ENCODE peak calls at places on chromosomes 3 and 15, in four cellular contexts. R is uterus, P is tibial nerve, T is A549. F is an unnamed sample.

GRCh38 chr3:129160891-129161859 is at the start of gene ISY1:
- DNase-seq in P (peak; percentile 63), T (peak; percentile 95), R (peak; percentile 89), F (peak; percentile 94)

GRCh38 chr3:150545419-150546225 is 674 bp downstream of the SERP1 start:
- DNase-seq in T (peak; percentile 19), R (no peak), P (peak; percentile 21), F (peak; percentile 81)

GRCh38 chr15:58840048-58840447 is 68.9 kb downstream of the MINDY2 start:
- DNase-seq in T (no peak), P (no peak), R (no peak), F (no peak)

GRCh38 chr15:65916041-65916663 is 46.9 kb downstream of the RAB11A start:
- DNase-seq in T (no peak), R (no peak), P (no peak), F (no peak)

GRCh38 chr3:193078996-193079731 is 161.5 kb upstream of the MB21D2 start:
- DNase-seq in P (no peak), R (no peak), T (no peak), F (no peak)

GRCh38 chr15:43749690-43750345 is 3.6 kb downstream of the PDIA3 start:
- DNase-seq in R (no peak), T (no peak), P (no peak), F (no peak)

GRCh38 chr3:42786212-42786611 is 13.2 kb upstream of the CCDC13 start:
- DNase-seq in R (no peak), T (no peak), P (no peak), F (no peak)

GRCh38 chr3:153768559-153769469 is 352.4 kb upstream of the ARHGEF26 start:
- DNase-seq in R (no peak), T (peak; percentile 69), P (no peak), F (peak; percentile 60)

GRCh38 chr3:105093371-105093770 is 273.3 kb upstream of the ALCAM start:
- DNase-seq in R (no peak), T (no peak), P (no peak), F (no peak)

GRCh38 chr3:14537590-14538450 is 2.3 kb downstream of the GRIP2 start:
- DNase-seq in R (no peak), P (no peak), T (peak; percentile 64), F (peak; percentile 27)

GRCh38 chr3:190586631-190587000 is 72.7 kb downstream of the IL1RAP start:
- DNase-seq in R (no peak), T (peak; percentile 51), P (no peak), F (no peak)

GRCh38 chr3:71926242-71926560 is 141.3 kb upstream of the PROK2 start:
- DNase-seq in P (no peak), T (peak; percentile 26), R (no peak), F (no peak)

GRCh38 chr3:134754768-134755559 is 40.1 kb upstream of the EPHB1 start:
- DNase-seq in T (peak; percentile 19), R (no peak), P (no peak), F (no peak)

GRCh38 chr15:97995192-97995591 is 34.7 kb downstream of the ARRDC4 start:
- DNase-seq in R (no peak), P (no peak), T (no peak), F (no peak)

GRCh38 chr3:49248828-49249227 is 28.2 kb downstream of the C3orf62 start:
- DNase-seq in P (no peak), R (no peak), T (peak; percentile 16), F (peak; percentile 64)

GRCh38 chr15:49075876-49076275 is 29.6 kb upstream of the SECISBP2L start:
- DNase-seq in P (no peak), T (no peak), R (no peak), F (no peak)

GRCh38 chr3:142270407-142270806 is 45.0 kb upstream of the GK5 start:
- DNase-seq in T (no peak), P (no peak), R (no peak), F (no peak)

GRCh38 chr3:69051796-69052566 is at the start of gene TMF1:
- DNase-seq in T (peak; percentile 98), P (peak; percentile 97), R (peak; percentile 96), F (peak; percentile 99)

GRCh38 chr3:51539291-51539891 is 872 bp downstream of the RAD54L2 start:
- DNase-seq in R (no peak), P (no peak), T (peak; percentile 22), F (no peak)

GRCh38 chr3:130276203-130276803 is 69.2 kb upstream of the COL6A5 start:
- DNase-seq in P (no peak), T (peak; percentile 39), R (no peak), F (no peak)

GRCh38 chr15:52481915-52482314 is 46.8 kb downstream of the MYO5A start:
- DNase-seq in R (no peak), T (no peak), P (no peak), F (no peak)

GRCh38 chr3:187679638-187680396 is 9.6 kb upstream of the SST start:
- DNase-seq in T (peak; percentile 66), R (peak; percentile 79), P (peak; percentile 76), F (peak; percentile 81)

GRCh38 chr3:157067114-157067513 is 92.8 kb downstream of the CCNL1 start:
- DNase-seq in R (no peak), P (no peak), T (no peak), F (no peak)

GRCh38 chr3:159765025-159765859 is 223.4 kb upstream of the IL12A start:
- DNase-seq in R (peak; percentile 83), P (no peak), T (peak; percentile 86), F (peak; percentile 93)

GRCh38 chr15:25181290-25182097 is 226.7 kb downstream of the SNRPN start:
- DNase-seq in R (peak; percentile 8), T (no peak), P (no peak), F (peak; percentile 46)

GRCh38 chr3:152696962-152697361 is 138.0 kb upstream of the P2RY1 start:
- DNase-seq in T (no peak), R (no peak), P (no peak), F (no peak)

GRCh38 chr3:87069021-87069420 is 78.1 kb upstream of the VGLL3 start:
- DNase-seq in P (no peak), T (no peak), R (no peak), F (no peak)

GRCh38 chr3:70312336-70312735 is at the start of gene MDFIC2:
- DNase-seq in R (no peak), P (no peak), T (no peak), F (no peak)

GRCh38 chr15:78906310-78906608 is 33.6 kb downstream of the MORF4L1 start:
- DNase-seq in T (peak; percentile 42), P (no peak), R (peak; percentile 55), F (no peak)

GRCh38 chr3:155019576-155019975 is 60.5 kb upstream of the MME start:
- DNase-seq in T (no peak), R (no peak), P (no peak), F (no peak)

GRCh38 chr3:99575683-99576082 is 62.7 kb upstream of the COL8A1 start:
- DNase-seq in P (no peak), R (no peak), T (no peak), F (no peak)

GRCh38 chr3:71868891-71869290 is 83.9 kb upstream of the PROK2 start:
- DNase-seq in R (no peak), P (no peak), T (no peak), F (no peak)

GRCh38 chr3:183050706-183051105 is 48.6 kb downstream of the MCCC1 start:
- DNase-seq in P (no peak), R (no peak), T (no peak), F (no peak)

GRCh38 chr3:186219211-186219638 is 110.3 kb upstream of the ETV5 start:
- DNase-seq in P (no peak), R (no peak), T (no peak), F (no peak)

GRCh38 chr3:184154909-184155643 is at the start of gene DVL3:
- DNase-seq in R (peak; percentile 73), T (peak; percentile 45), P (peak; percentile 33), F (peak; percentile 81)
- TF ChIP-seq POLR2A in R (peak; percentile 58), T (peak; percentile 55), P (peak; percentile 54), F (no peak)

GRCh38 chr15:90389513-90389912 is 1.5 kb downstream of the IQGAP1 start:
- DNase-seq in R (no peak), P (no peak), T (no peak), F (no peak)
- H3K4me3 ChIP-seq in R (peak overlapping the region; percentile 54), P (peak overlapping the region; percentile 93), T (peak overlapping the region; percentile 78), F (peak overlapping the region; percentile 86)

GRCh38 chr15:60553163-60553562 is 74.2 kb upstream of the ICE2 start:
- DNase-seq in R (no peak), P (no peak), T (no peak), F (no peak)
- H3K4me1 ChIP-seq in R (no peaks in the 10 kb centered on the region), P (no peaks in the 10 kb centered on the region), T (no peaks in the 10 kb centered on the region), F (peaks cover 3% of the 10 kb centered on the region)

DNA sequence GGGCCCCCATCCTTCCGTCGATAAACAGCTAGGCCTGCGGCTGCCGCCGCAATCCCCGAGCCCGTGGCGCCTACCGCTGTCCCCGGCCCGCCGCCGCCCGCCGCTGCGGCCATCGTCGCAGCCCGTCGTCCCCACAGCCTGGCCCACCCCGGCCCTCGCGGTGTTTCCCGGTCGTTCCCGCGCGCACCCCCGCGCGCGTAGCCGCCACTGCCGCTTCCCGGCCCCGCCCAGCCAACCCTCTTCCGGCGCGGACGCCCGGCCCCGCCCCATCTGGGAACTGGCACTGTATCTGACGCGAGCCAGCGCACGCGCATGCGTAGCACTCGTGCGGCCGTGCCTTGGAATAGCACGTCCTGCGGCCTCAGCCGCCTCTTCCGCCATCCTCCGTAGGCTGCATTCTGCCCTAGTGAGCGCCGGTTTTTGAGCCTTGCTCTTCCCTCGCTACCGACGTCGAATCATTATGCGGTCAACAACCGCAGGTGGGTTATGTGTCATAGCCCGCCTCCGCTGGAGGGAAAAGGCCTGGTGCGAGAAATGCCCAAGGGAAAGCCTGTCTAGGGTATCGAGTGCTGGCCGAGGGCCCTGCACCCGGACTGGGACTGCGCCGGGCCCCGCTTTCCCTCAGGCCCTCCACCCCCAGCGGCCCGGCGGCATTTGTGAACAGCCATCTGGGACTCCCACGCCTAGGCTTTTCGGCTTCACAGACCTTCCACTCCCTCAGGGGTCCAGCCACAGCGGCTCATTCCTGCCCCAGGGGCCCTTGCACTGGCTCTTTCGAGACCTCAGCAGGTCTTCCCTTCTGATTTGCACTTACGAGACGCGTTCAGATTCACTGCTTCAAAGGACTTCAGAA is at the start of gene SMARCC1:
- DNase-seq in T (peak; percentile 96), P (peak; percentile 95), R (peak; percentile 98), F (peak; percentile 98)
- TF ChIP-seq POLR2A in T (peak; percentile 86), P (peak; percentile 84), R (peak; percentile 95), F (peak; percentile 92)

DNA sequence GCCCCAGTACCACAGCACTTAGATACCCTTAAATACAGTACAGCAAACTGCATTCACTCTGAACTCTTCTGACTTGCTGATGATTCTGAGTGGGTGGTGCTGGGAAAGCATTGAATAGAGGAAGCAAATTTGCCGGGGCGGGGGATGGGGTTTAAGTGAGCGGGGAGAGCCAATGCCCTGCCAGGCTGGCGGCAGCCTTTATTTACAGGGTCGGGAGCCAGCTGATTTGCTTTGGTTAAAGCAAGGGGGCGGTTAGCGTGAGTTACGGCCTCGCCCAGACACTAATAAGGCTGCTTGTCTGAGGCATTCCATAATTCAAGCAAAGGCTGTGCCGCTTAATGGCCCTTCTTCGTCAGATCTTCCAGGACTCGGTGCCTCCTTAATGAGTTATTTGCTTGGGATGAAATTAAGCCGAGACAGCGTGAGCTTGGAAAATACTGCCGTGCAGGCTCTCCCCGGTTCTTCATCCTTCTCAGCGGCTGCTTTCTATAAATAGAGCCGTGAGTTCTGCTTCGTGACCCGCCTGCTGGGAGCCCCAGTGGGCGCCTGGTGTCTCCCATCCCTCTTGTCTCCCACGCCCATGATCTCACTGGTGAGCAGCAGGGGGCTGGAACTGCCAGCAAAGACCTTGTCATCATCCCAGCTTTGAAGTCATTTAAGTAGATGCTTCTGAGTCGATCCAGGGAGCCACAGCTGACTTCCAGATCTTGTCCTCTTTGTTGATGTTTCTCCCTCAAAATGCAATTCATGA is 25.8 kb downstream of the SPSB4 start:
- DNase-seq in R (peak; percentile 64), T (no peak), P (no peak), F (peak; percentile 76)
- H3K4me3 ChIP-seq in R (peak overlapping the region; percentile 7), T (no peak overlapping the region), P (no peak overlapping the region), F (peak overlapping the region; percentile 42)